ENCODE peak calls at places on chromosomes 11 and 22, in six cellular contexts. R is GM12892, E is HepG2, V is GM12878, U is endothelial cell of umbilical vein, Y is SK-N-SH. H is an unnamed sample.

GRCh38 chr22:22076937-22077703 is 94.5 kb upstream of the TOP3B start:
- DNase-seq in R (no peak), E (no peak), V (no peak), U (no peak), Y (peak), H (no peak)

GRCh38 chr22:47110817-47111443 is 348.5 kb downstream of the TBC1D22A start:
- DNase-seq in R (no peak), E (no peak), V (no peak), U (peak), Y (no peak), H (no peak)

GRCh38 chr11:47980093-47980906 is at the start of gene PTPRJ:
- DNase-seq in R (peak), E (no peak), V (no peak), U (peak), Y (peak), H (no peak)

GRCh38 chr11:48114740-48115139 is 101.9 kb upstream of the OR4B1 start:
- DNase-seq in R (no peak), E (no peak), V (no peak), U (no peak), Y (no peak), H (no peak)

GRCh38 chr11:3130269-3131071 is 34.6 kb downstream of the OSBPL5 start:
- DNase-seq in R (no peak), E (no peak), V (no peak), U (no peak), Y (no peak), H (peak)

GRCh38 chr11:2511421-2512369 is 66.9 kb downstream of the KCNQ1 start:
- DNase-seq in R (peak), E (no peak), V (no peak), U (no peak), Y (peak), H (peak)

GRCh38 chr11:106503901-106504300 is 426.4 kb downstream of the AASDHPPT start:
- DNase-seq in R (no peak), E (no peak), V (no peak), U (no peak), Y (peak), H (no peak)

GRCh38 chr22:48536691-48537591 is 1290.7 kb downstream of the BRD1 start:
- DNase-seq in R (no peak), E (no peak), V (no peak), U (no peak), Y (no peak), H (no peak)

GRCh38 chr11:3808846-3809623 is 675 bp downstream of the PGAP2 start:
- DNase-seq in R (peak), E (peak), V (peak), U (peak), Y (peak), H (no peak)

GRCh38 chr11:36417154-36417553 is 92.9 kb downstream of the TRAF6 start:
- DNase-seq in R (no peak), E (no peak), V (no peak), U (no peak), Y (no peak), H (no peak)

GRCh38 chr11:115222218-115222862 is 281.9 kb downstream of the CADM1 start:
- DNase-seq in R (peak), E (peak), V (peak), U (peak), Y (no peak), H (no peak)

GRCh38 chr11:122044086-122044485 is 71.9 kb downstream of the BLID start:
- DNase-seq in R (no peak), E (no peak), V (no peak), U (no peak), Y (no peak), H (no peak)

GRCh38 chr11:1112351-1113191 is 37.9 kb downstream of the MUC2 start:
- DNase-seq in R (no peak), E (no peak), V (no peak), U (no peak), Y (no peak), H (peak)

GRCh38 chr11:64560941-64561340 is 30.1 kb upstream of the SLC22A12 start:
- DNase-seq in R (no peak), E (no peak), V (no peak), U (no peak), Y (no peak), H (no peak)

GRCh38 chr11:76830639-76831312 is 29.9 kb upstream of the ACER3 start:
- DNase-seq in R (no peak), E (no peak), V (no peak), U (peak), Y (peak), H (no peak)

GRCh38 chr11:102138677-102139076 is 28.4 kb downstream of the YAP1 start:
- DNase-seq in R (no peak), E (no peak), V (no peak), U (no peak), Y (no peak), H (no peak)

GRCh38 chr22:33747576-33748180 is 172.6 kb downstream of the LARGE1 start:
- DNase-seq in R (no peak), E (no peak), V (no peak), U (no peak), Y (peak), H (no peak)

GRCh38 chr11:69220581-69221051 is 64.9 kb downstream of the SMIM38 start:
- DNase-seq in R (no peak), E (no peak), V (no peak), U (no peak), Y (no peak), H (peak)

GRCh38 chr11:1852885-1853284 is at the start of gene LSP1:
- DNase-seq in R (peak), E (no peak), V (peak), U (no peak), Y (no peak), H (no peak)

GRCh38 chr11:134149371-134149770 is 74.4 kb downstream of the NCAPD3 start:
- DNase-seq in R (no peak), E (no peak), V (no peak), U (no peak), Y (no peak), H (no peak)

GRCh38 chr11:86740628-86741488 is 59.5 kb upstream of the PRSS23 start:
- DNase-seq in R (no peak), E (peak), V (no peak), U (peak), Y (no peak), H (no peak)

GRCh38 chr22:19718255-19719054 is 4.2 kb downstream of the SEPTIN5 start:
- DNase-seq in R (no peak), E (no peak), V (no peak), U (no peak), Y (no peak), H (no peak)

GRCh38 chr11:12200359-12201015 is 90.1 kb downstream of the MICAL2 start:
- DNase-seq in R (no peak), E (no peak), V (no peak), U (peak), Y (peak), H (no peak)

GRCh38 chr11:121152764-121153163 is 51.7 kb downstream of the TECTA start:
- DNase-seq in R (no peak), E (no peak), V (no peak), U (no peak), Y (no peak), H (no peak)

GRCh38 chr11:1931791-1932480 is 12.4 kb downstream of the TNNT3 start:
- DNase-seq in R (no peak), E (no peak), V (no peak), U (no peak), Y (peak), H (no peak)

GRCh38 chr11:124898711-124899110 is 1.0 kb upstream of the ROBO4 start:
- DNase-seq in R (no peak), E (peak), V (no peak), U (peak), Y (peak), H (no peak)

GRCh38 chr11:76672431-76673163 is 2.0 kb upstream of the LRRC32 start:
- DNase-seq in R (peak), E (no peak), V (peak), U (no peak), Y (no peak), H (no peak)

GRCh38 chr22:31496735-31497146 is 405 bp downstream of the SFI1 start:
- DNase-seq in R (no peak), E (no peak), V (no peak), U (no peak), Y (no peak), H (peak)

GRCh38 chr22:44765571-44766285 is 13.4 kb downstream of the ARHGAP8 start:
- DNase-seq in R (no peak), E (no peak), V (no peak), U (no peak), Y (no peak), H (no peak)

GRCh38 chr11:64372802-64373597 is 14.0 kb downstream of the RPS6KA4 start:
- DNase-seq in R (peak), E (peak), V (no peak), U (no peak), Y (peak), H (peak)

GRCh38 chr11:15826826-15827225 is 529.5 kb downstream of the SOX6 start:
- DNase-seq in R (no peak), E (no peak), V (no peak), U (peak), Y (peak), H (no peak)

GRCh38 chr11:115581871-115582639 is 77.8 kb upstream of the CADM1 start:
- DNase-seq in R (no peak), E (no peak), V (no peak), U (no peak), Y (peak), H (no peak)

GRCh38 chr22:50498322-50498861 is 9.1 kb downstream of the LMF2 start:
- DNase-seq in R (no peak), E (peak), V (no peak), U (peak), Y (peak), H (no peak)

GRCh38 chr11:118295834-118296454 is 8.6 kb upstream of the CD3E start:
- DNase-seq in R (no peak), E (peak), V (no peak), U (peak), Y (no peak), H (no peak)

GRCh38 chr11:120040136-120040840 is 97.6 kb downstream of the TRIM29 start:
- DNase-seq in R (no peak), E (no peak), V (no peak), U (no peak), Y (no peak), H (peak)

GRCh38 chr11:21976210-21976609 is 216.7 kb upstream of the ANO5 start:
- DNase-seq in R (no peak), E (no peak), V (no peak), U (no peak), Y (no peak), H (no peak)

GRCh38 chr11:69479591-69480271 is 1.7 kb upstream of the LINC01488 start:
- DNase-seq in R (no peak), E (no peak), V (no peak), U (no peak), Y (no peak), H (no peak)

DNA sequence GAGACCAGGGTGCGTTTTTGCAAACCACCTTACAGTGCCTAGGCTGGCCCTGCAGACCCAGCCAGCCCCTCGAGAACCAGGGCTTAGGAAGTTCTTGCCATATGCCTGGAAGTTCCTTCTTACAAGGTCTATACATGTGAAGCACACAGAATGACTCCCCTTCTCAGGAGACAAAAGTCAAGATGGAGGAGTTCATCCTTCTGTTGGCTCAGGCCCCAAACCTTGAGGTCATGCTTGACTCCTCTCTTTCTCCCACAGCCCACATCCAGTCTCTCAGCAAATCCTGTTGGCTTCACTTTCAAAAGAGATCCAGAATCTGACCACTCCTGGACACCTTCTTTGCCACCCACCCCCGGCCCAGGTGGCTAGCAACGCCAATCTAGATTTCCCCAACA is 1.7 kb upstream of the CD248 start:
- DNase-seq in R (no peak), E (no peak), V (no peak), U (no peak), Y (no peak), H (no peak)
- TF ChIP-seq POLR2AphosphoS5 in R (no peak), E (no peak), V (no peak), U (no peak), Y (no peak), H (no peak)

GRCh38 chr11:23976776-23977380 is 520.0 kb upstream of the LUZP2 start:
- DNase-seq in R (no peak), E (no peak), V (no peak), U (no peak), Y (no peak), H (no peak)
- TF ChIP-seq POLR2AphosphoS5 in R (no peak), E (no peak), V (no peak), U (no peak), Y (no peak), H (no peak)

GRCh38 chr11:35166369-35167360 is 27.7 kb downstream of the CD44 start:
- DNase-seq in R (no peak), E (no peak), V (no peak), U (peak), Y (no peak), H (no peak)

GRCh38 chr11:35163209-35163608 is 24.2 kb downstream of the CD44 start:
- DNase-seq in R (no peak), E (no peak), V (no peak), U (no peak), Y (no peak), H (no peak)

GRCh38 chr11:35163707-35164496 is 24.9 kb downstream of the CD44 start:
- DNase-seq in R (no peak), E (no peak), V (no peak), U (no peak), Y (no peak), H (no peak)

GRCh38 chr11:35167451-35167954 is 28.5 kb downstream of the CD44 start:
- DNase-seq in R (no peak), E (no peak), V (no peak), U (no peak), Y (no peak), H (no peak)

DNA sequence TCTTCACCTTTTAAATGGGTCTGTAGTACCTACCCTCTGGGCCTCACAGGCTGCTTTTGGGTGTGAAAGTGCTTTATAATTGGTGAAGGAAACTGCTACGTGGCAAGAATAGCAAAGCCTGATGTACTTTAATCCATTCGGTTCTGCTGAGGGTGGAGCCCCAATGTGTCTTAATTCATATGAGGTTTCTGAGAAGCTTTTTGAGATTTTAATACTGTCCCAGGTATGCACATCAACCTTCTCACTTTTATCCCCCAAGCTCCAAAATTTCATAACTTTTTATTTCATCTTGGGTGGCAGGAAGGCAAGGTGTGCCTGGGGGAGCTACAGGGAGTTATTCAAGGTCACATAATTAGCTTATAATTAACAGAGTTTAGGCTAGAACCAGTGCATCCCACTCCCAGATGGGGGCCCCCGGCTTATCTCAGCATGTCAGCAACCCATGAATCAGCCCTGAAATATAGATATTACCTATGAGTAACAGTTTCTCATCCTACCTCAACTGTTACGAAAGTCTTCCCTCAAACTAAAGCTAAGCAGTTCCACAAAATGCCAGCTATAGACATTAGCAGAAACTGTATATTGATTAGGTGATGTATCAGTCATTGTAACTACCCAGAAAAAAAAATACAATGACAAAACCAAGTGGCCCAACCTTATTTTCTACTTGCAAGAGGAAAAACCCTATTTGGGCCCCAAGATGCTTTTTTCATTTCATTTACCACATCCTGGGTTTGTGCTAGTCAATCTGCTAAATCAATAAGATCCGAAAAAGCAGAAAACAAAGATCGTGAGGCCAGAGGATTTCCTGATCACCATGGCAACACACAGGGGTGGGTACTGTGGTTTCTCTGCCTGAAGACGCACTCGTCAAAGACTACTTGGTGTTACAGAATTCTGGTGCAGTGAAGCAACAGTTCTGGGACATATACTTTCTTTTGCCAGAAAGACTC is 26.7 kb downstream of the CD44 start:
- DNase-seq in R (no peak), E (no peak), V (peak), U (peak), Y (no peak), H (no peak)
- TF ChIP-seq POLR2AphosphoS5 in R (peak), E (no peak), V (peak), U (no peak), Y (peak), H (no peak)

DNA sequence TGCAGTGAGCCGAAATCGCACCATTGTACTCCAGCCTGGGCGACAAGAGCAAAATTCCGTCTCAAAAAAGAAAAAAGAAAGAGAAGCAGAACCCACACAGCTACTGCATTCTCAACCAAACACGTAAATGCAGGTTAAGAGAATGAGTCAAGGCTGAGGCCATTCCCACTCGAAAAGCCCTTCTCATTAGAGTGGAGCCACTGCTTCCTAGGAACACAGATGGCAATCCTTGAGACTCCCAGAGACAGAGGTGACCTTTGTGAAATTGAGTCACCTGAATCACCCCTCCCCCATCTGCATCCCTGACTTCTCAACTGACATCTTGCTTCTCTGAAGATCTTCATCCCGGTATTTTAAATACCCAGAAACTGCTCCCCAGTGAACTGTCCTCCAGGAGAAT is 8.2 kb downstream of the PACSIN2 start:
- DNase-seq in R (no peak), E (no peak), V (no peak), U (no peak), Y (no peak), H (no peak)
- TF ChIP-seq POLR2AphosphoS5 in R (no peak), E (no peak), V (no peak), U (no peak), Y (no peak), H (no peak)

DNA sequence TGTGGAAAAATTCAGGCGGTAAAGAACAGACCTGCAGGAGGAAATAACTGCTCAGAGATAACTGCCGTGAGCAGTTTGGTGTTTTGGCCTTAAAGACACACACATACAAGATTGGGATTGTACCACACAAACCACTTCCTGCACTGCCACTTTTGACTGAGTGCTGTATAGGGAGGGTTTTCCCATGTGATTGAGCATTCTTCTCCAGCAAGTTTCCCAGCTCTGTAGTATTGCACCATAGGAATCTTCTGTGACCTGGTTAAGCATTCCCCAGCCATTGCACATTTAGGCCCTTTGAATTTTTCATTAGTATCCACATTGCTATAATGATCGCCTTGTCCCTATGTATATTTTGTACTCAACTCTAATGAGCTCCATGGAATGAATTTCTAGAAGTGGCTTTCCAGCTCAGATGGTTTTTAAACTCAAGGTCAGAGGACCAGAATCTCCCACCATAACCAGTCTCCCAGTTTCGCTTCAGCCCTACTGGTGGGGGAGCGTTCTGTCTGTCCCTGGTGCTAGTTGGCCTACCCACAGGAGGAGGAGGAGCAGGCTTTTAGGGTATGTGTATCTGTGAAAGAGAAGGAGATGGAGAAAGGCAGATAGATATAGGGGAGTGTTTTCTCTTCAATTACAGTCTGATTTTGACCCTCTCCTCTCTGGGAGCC is 9.3 kb downstream of the CD82 start:
- DNase-seq in R (no peak), E (no peak), V (peak), U (no peak), Y (peak), H (no peak)
- TF ChIP-seq POLR2AphosphoS5 in R (no peak), E (no peak), V (peak), U (no peak), Y (no peak), H (no peak)

GRCh38 chr11:72741849-72742521 is 10.2 kb downstream of the ARAP1 start:
- DNase-seq in R (no peak), E (no peak), V (no peak), U (no peak), Y (no peak), H (no peak)
- TF ChIP-seq POLR2AphosphoS5 in R (no peak), E (no peak), V (no peak), U (no peak), Y (no peak), H (no peak)

DNA sequence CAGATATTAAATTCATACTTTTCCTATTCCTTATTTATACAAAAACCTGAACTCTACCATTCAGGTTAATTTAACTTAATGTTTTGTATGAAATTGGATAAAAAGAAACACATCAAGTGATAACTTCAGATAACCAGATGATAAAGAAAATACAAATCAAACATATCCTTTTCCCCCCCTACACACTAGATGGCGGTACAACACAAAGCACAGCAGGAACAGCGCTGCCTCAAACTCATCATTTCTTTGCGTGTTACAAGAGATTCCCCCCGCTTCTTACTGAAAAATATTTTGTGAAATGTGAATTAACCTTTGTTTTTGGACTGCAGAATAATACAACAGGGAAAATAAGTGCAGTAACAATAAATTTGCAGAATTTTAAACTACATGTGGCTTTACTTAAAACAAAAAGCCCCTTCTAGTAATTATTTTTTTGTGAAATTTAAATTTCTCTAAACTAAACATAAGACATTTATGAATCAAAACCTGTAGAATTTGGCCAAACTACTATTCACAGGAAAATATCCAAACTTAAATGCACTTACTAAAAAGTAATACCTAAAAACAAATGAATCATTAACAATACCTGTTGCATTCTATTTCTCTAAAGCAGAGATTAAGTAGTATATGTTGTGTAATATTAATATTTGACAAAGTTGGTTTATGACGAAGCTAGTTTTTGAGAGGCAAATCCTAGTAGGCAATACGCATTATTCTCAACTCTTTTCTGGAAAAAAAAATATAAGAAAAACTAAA is 74.4 kb downstream of the ARHGAP32 start:
- DNase-seq in R (no peak), E (peak), V (no peak), U (peak), Y (peak), H (no peak)
- TF ChIP-seq POLR2AphosphoS5 in R (no peak), E (no peak), V (no peak), U (no peak), Y (no peak), H (no peak)

GRCh38 chr11:75096456-75097172 is at the start of gene OR2AT4:
- DNase-seq in R (no peak), E (no peak), V (no peak), U (no peak), Y (no peak), H (no peak)
- TF ChIP-seq POLR2AphosphoS5 in R (no peak), E (no peak), V (no peak), U (no peak), Y (no peak), H (no peak)